ENCODE peak calls at places on chromosomes 1 and 21, in five cellular contexts. One of them, this sample, is unnamed.

GRCh38 chr21:16285646-16286223 is 556.0 kb downstream of the USP25 start:
- DNase-seq in CD8-positive, alpha-beta memory T cell: no peak
- DNase-seq in endodermal cell: no peak
- DNase-seq in aorta: no peak
- DNase-seq in A549: no peak
- DNase-seq in this sample: no peak

GRCh38 chr1:56189946-56190920 is 389.1 kb downstream of the PLPP3 start:
- DNase-seq in endodermal cell: peak; percentile 68
- DNase-seq in CD8-positive, alpha-beta memory T cell: no peak
- DNase-seq in A549: no peak
- DNase-seq in aorta: no peak
- DNase-seq in this sample: no peak

GRCh38 chr1:246875041-246876026 is 56.4 kb downstream of the AHCTF1 start:
- DNase-seq in A549: no peak
- DNase-seq in endodermal cell: no peak
- DNase-seq in aorta: no peak
- DNase-seq in CD8-positive, alpha-beta memory T cell: no peak
- DNase-seq in this sample: peak; percentile 31

GRCh38 chr1:119008483-119009299 is 20.5 kb upstream of the TBX15 start:
- DNase-seq in endodermal cell: peak; percentile 79
- DNase-seq in CD8-positive, alpha-beta memory T cell: no peak
- DNase-seq in aorta: no peak
- DNase-seq in A549: peak; percentile 14
- DNase-seq in this sample: no peak

GRCh38 chr1:27940297-27940696 is 5.5 kb downstream of the SMPDL3B start:
- DNase-seq in A549: peak; percentile 22
- DNase-seq in endodermal cell: peak; percentile 84
- DNase-seq in aorta: peak; percentile 79
- DNase-seq in CD8-positive, alpha-beta memory T cell: peak; percentile 79
- DNase-seq in this sample: no peak

GRCh38 chr1:34874581-34874980 is 15.0 kb upstream of the SMIM12 start:
- DNase-seq in endodermal cell: peak; percentile 16
- DNase-seq in A549: no peak
- DNase-seq in aorta: no peak
- DNase-seq in CD8-positive, alpha-beta memory T cell: no peak
- DNase-seq in this sample: no peak

GRCh38 chr1:234770031-234770795 is 160.2 kb upstream of the IRF2BP2 start:
- DNase-seq in CD8-positive, alpha-beta memory T cell: no peak
- DNase-seq in A549: no peak
- DNase-seq in aorta: no peak
- DNase-seq in endodermal cell: peak; percentile 59
- DNase-seq in this sample: no peak

GRCh38 chr1:38529946-38530345 is 329.6 kb downstream of the RRAGC start:
- DNase-seq in A549: no peak
- DNase-seq in endodermal cell: no peak
- DNase-seq in aorta: no peak
- DNase-seq in CD8-positive, alpha-beta memory T cell: no peak
- DNase-seq in this sample: no peak

GRCh38 chr1:35398739-35399138 is 130.2 kb downstream of the ZMYM4 start:
- DNase-seq in aorta: no peak
- DNase-seq in endodermal cell: no peak
- DNase-seq in A549: no peak
- DNase-seq in CD8-positive, alpha-beta memory T cell: no peak
- DNase-seq in this sample: no peak

GRCh38 chr1:202968895-202969295 is 1.8 kb upstream of the CYB5R1 start:
- DNase-seq in endodermal cell: peak; percentile 78
- DNase-seq in A549: peak; percentile 85
- DNase-seq in aorta: no peak
- DNase-seq in CD8-positive, alpha-beta memory T cell: peak; percentile 52
- DNase-seq in this sample: no peak

GRCh38 chr1:153538315-153538821 is 2.4 kb downstream of the S100A5 start:
- DNase-seq in A549: no peak
- DNase-seq in endodermal cell: peak; percentile 89
- DNase-seq in CD8-positive, alpha-beta memory T cell: no peak
- DNase-seq in aorta: no peak
- DNase-seq in this sample: no peak

DNA sequence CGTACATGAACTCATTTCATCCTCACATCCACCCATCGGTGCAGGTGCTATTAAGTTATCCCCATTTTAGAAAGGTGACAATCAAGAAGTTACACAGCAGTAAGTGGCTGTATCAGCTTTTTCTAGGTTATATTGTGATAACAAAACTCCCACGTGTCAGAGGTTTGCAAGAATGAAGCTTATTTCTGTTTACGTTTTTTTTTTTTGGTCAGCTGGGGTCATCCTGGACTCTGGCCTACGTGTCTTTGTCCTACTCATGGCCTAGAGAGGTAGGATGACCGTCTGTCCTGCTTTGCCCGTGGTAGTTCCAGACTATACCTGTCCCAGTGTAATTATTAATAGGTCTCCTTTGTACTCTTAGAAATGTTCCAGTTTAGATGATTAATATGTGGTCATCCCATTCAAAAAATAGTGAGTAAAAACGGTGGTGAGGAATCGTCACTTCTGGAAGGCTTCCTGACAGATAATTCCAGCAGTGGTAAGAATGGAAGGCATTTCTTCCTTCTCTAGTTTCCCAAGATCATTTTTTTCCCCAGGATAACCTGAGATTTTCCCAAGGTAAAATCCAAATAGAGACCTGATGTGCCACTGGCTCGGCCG is 64.2 kb upstream of the KIF26B start:
- DNase-seq in A549: no peak
- DNase-seq in CD8-positive, alpha-beta memory T cell: no peak
- DNase-seq in aorta: no peak
- DNase-seq in endodermal cell: no peak
- DNase-seq in this sample: no peak
- H3K27ac ChIP-seq in A549: no peak overlapping the region
- H3K27ac ChIP-seq in CD8-positive, alpha-beta memory T cell: no peak overlapping the region
- H3K27ac ChIP-seq in aorta: no peak overlapping the region
- H3K27ac ChIP-seq in endodermal cell: no peak overlapping the region
- H3K27ac ChIP-seq in this sample: peak overlapping the region; percentile 95

GRCh38 chr1:15923241-15923640 is 52.7 kb downstream of the ZBTB17 start:
- DNase-seq in A549: no peak
- DNase-seq in CD8-positive, alpha-beta memory T cell: no peak
- DNase-seq in aorta: no peak
- DNase-seq in endodermal cell: no peak
- DNase-seq in this sample: peak; percentile 55
- H3K27ac ChIP-seq in A549: no peak overlapping the region
- H3K27ac ChIP-seq in CD8-positive, alpha-beta memory T cell: no peak overlapping the region
- H3K27ac ChIP-seq in aorta: no peak overlapping the region
- H3K27ac ChIP-seq in endodermal cell: no peak overlapping the region
- H3K27ac ChIP-seq in this sample: peak overlapping the region; percentile 81

DNA sequence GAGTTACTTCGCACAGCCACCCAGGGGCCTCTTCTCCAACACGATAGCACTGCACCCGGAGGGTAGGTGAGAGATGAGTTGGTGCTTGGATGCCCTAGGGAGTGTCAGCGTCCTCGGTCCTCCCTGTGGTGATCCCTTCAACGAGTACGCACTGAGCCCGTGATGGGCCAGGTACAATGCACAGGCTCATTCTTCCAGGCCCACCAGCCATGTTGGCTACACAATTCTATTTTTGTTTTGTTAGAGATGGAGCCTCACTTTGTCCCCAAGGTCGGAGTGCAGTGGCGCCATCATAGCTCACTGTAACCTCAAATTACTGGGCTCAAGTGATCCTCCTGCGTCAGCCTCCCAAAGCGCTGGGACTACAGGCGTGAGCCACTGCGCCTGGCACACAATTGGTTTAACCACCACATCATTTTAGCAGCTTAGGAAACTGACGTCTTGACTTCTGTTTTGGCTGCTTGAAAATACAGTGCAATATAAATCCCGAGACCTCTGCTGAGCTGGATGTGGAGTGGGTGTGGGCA is 602 bp upstream of the SCMH1 start:
- DNase-seq in A549: no peak
- DNase-seq in aorta: no peak
- DNase-seq in endodermal cell: no peak
- DNase-seq in CD8-positive, alpha-beta memory T cell: peak; percentile 47
- DNase-seq in this sample: no peak
- H3K27ac ChIP-seq in A549: peak overlapping the region; percentile 99
- H3K27ac ChIP-seq in aorta: peak overlapping the region; percentile 99
- H3K27ac ChIP-seq in endodermal cell: peak overlapping the region; percentile 45
- H3K27ac ChIP-seq in CD8-positive, alpha-beta memory T cell: peak overlapping the region; percentile 60
- H3K27ac ChIP-seq in this sample: peak overlapping the region; percentile 65

GRCh38 chr1:9908846-9909221 is 1.2 kb downstream of the CTNNBIP1 start:
- DNase-seq in A549: no peak
- DNase-seq in CD8-positive, alpha-beta memory T cell: no peak
- DNase-seq in endodermal cell: no peak
- DNase-seq in aorta: no peak
- DNase-seq in this sample: no peak
- H3K27ac ChIP-seq in A549: no peak overlapping the region
- H3K27ac ChIP-seq in CD8-positive, alpha-beta memory T cell: peak overlapping the region; percentile 5
- H3K27ac ChIP-seq in endodermal cell: no peak overlapping the region
- H3K27ac ChIP-seq in aorta: no peak overlapping the region
- H3K27ac ChIP-seq in this sample: peak overlapping the region; percentile 85

This sample was measured in epithelial cell of prostate.